ENCODE peak calls at places on chromosomes 3 and 15, in six cellular contexts. Y is pancreas, D is fibroblast of the aortic adventitia, M is AG10803, A is Panc1, L is stomach. P is an unnamed sample.

GRCh38 chr3:156983559-156983958 is 157.4 kb downstream of the LEKR1 start:
- DNase-seq in Y (no peak), D (no peak), M (no peak), A (no peak), L (no peak), P (no peak)

GRCh38 chr3:110568246-110568645 is 503.4 kb upstream of the NECTIN3 start:
- DNase-seq in Y (no peak), D (peak; percentile 84), M (peak; percentile 85), A (no peak), L (no peak), P (no peak)

GRCh38 chr15:40702077-40702476 is 7.1 kb downstream of the RAD51 start:
- DNase-seq in Y (no peak), D (peak; percentile 13), M (peak; percentile 15), A (no peak), L (no peak), P (peak; percentile 50)

GRCh38 chr3:71109241-71109976 is 474.1 kb downstream of the FOXP1 start:
- DNase-seq in Y (no peak), D (peak; percentile 85), M (peak; percentile 42), A (peak; percentile 42), L (no peak), P (no peak)

GRCh38 chr15:92681141-92681622 is 25.6 kb upstream of the FAM174B start:
- DNase-seq in Y (no peak), D (peak; percentile 74), M (peak; percentile 98), A (no peak), L (no peak), P (no peak)

GRCh38 chr3:179452166-179452544 is 885 bp upstream of the GNB4 start:
- DNase-seq in Y (no peak), D (peak; percentile 76), M (peak; percentile 64), A (no peak), L (no peak), P (no peak)

GRCh38 chr15:95825198-95825597 is 505.3 kb upstream of the NR2F2 start:
- DNase-seq in Y (no peak), D (no peak), M (no peak), A (no peak), L (no peak), P (no peak)

GRCh38 chr3:133927543-133928066 is 31.9 kb upstream of the RAB6B start:
- DNase-seq in Y (peak; percentile 37), D (no peak), M (peak; percentile 16), A (no peak), L (peak; percentile 61), P (peak; percentile 91)

GRCh38 chr15:77632760-77633133 is at the start of gene LINGO1:
- DNase-seq in Y (peak; percentile 44), D (no peak), M (no peak), A (no peak), L (no peak), P (no peak)

GRCh38 chr3:43288366-43288765 is 2.0 kb downstream of the SNRK start:
- DNase-seq in Y (no peak), D (peak; percentile 53), M (peak; percentile 25), A (no peak), L (no peak), P (peak; percentile 51)

GRCh38 chr15:64161688-64162477 is 939 bp downstream of the PPIB start:
- DNase-seq in Y (no peak), D (no peak), M (no peak), A (no peak), L (no peak), P (no peak)

DNA sequence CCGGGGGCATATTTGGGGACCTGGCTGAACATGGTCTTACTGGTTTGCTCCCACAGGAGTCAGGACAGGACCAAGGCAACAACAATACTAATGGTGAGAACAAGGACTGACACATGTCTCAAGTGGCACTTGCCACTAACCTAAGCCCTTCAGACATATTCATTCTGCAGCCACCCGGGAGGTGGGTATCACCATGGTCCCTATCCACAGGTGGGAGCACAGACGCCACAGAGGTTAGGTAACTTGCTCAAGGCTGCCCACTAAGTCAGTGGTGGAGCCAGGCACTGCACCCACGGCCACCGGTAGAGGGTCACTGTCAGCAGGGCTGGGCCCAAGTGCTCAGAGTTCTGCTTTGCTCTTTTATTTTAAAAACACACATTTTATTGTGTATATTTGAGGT is 29.8 kb upstream of the SLC41A3 start:
- DNase-seq in Y (no peak), D (no peak), M (no peak), A (no peak), L (no peak), P (no peak)
- TF ChIP-seq CTCF in Y (no peak), D (peak; percentile 44), M (peak; percentile 38), A (no peak), L (no peak), P (no peak)

DNA sequence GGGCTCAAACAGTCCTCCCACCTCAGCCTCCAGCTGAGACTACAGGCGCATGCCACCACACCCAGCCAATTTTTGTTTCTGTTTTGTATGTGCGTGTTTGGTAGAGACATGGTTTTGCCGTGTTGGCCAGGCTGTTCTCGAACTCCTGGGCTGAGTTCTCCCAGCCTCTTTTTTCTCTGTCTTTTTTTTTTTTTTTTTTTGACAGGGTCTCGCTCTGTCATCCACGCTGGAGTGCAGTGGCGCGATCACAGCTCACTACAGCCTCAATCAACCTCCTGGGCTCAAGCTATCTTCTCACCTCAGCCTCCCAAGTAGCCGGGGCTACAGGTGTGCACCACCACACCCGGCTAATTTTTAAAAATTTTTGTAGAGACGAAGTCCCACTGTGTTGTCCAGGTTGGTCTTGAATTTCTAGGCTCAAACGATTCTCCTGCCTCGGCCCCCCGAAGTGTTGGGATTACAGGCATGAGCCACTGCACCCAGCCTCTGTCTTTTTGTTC is 867 bp upstream of the DCAF1 start:
- DNase-seq in Y (peak; percentile 27), D (no peak), M (no peak), A (no peak), L (no peak), P (no peak)
- TF ChIP-seq CTCF in Y (no peak), D (no peak), M (no peak), A (no peak), L (no peak), P (no peak)

GRCh38 chr3:76724075-76724474 is 315.8 kb upstream of the ROBO2 start:
- DNase-seq in Y (no peak), D (no peak), M (no peak), A (no peak), L (no peak), P (no peak)
- TF ChIP-seq CTCF in Y (no peak), D (no peak), M (no peak), A (peak; percentile 8), L (no peak), P (no peak)

DNA sequence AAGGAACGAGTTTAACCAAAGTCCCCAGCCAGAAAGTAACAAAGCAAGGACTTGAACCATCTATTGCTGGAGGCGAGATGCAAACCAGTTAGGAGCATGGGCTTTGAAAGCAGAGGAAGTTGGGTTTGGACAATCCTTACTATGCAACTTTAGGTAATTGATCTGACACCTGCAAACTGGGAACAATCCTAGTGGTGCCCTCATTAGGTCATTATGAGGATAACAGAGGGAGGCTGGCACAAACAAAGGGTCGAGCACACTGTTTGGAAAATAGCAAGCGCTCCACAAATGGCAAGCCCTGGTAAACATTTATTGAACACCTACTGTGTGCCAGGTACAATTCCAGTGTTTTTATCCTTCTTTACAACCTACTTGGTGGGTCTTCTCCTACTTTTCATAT is 45.6 kb downstream of the WNT5A start:
- DNase-seq in Y (no peak), D (no peak), M (no peak), A (no peak), L (no peak), P (no peak)
- TF ChIP-seq CTCF in Y (no peak), D (no peak), M (no peak), A (no peak), L (no peak), P (no peak)

GRCh38 chr3:168540726-168541125 is 445.0 kb upstream of the GOLIM4 start:
- DNase-seq in Y (no peak), D (no peak), M (no peak), A (no peak), L (no peak), P (no peak)

GRCh38 chr3:168544097-168544957 is 448.6 kb upstream of the GOLIM4 start:
- DNase-seq in Y (no peak), D (peak; percentile 1), M (no peak), A (no peak), L (no peak), P (no peak)

GRCh38 chr3:168545591-168545990 is 449.9 kb upstream of the GOLIM4 start:
- DNase-seq in Y (no peak), D (peak; percentile 2), M (no peak), A (no peak), L (no peak), P (no peak)

DNA sequence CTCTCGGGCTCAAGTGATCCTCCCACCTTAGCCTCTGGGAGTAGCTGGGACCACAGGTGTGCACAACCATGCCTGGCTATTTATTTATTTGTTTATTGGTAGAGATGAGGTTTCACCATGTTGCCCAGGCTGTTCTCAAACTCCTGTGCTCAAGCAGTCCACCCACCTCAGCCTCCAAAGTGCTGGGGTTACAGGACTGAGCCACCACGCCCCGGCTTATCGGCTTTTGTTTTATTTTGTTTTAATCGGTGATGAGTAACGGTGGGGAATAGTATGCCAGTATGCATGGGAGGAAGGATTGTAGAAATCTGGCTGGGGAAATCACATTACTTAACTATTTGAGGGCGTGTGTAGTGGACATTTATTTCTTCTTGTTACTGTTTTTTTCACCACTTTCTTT is 451.0 kb upstream of the GOLIM4 start:
- DNase-seq in Y (no peak), D (no peak), M (no peak), A (no peak), L (no peak), P (no peak)
- TF ChIP-seq CTCF in Y (no peak), D (no peak), M (no peak), A (no peak), L (no peak), P (no peak)